ENCODE peak calls at places on chromosomes 16 and 17, in eight cellular contexts. B is stomach; Q is CD8-positive, alpha-beta T cell; Y is CD4-positive, CD25-positive, alpha-beta regulatory T cell; W is pancreas; S is CD4-positive, alpha-beta memory T cell; J is mesenchymal stem cell; H is prostate gland. F is an unnamed sample.

GRCh38 chr17:36544049-36544319 is 735 bp upstream of the GGNBP2 start:
- DNase-seq in W (peak; percentile 43), Q (no peak), H (peak; percentile 36), B (peak; percentile 47), J (peak; percentile 78), S (no peak), Y (no peak), F (no peak)

GRCh38 chr16:13926507-13926906 is 6.6 kb downstream of the ERCC4 start:
- DNase-seq in Q (no peak), H (no peak), S (no peak), W (no peak), B (no peak), Y (no peak), J (no peak), F (no peak)

GRCh38 chr17:42246515-42246914 is 29.7 kb downstream of the STAT5B start:
- DNase-seq in W (peak; percentile 56), Q (no peak), S (peak; percentile 20), J (peak; percentile 46), Y (no peak), H (no peak), B (no peak), F (no peak)

GRCh38 chr16:66996324-66996982 is 8.1 kb downstream of the CES4A start:
- DNase-seq in W (peak; percentile 82), Q (no peak), B (peak; percentile 49), S (no peak), Y (no peak), H (peak; percentile 81), J (peak; percentile 72), F (no peak)

GRCh38 chr17:45123930-45124796 is 8.2 kb downstream of the PLCD3 start:
- DNase-seq in Y (no peak), S (no peak), Q (no peak), W (no peak), J (peak; percentile 94), B (peak; percentile 65), H (no peak), F (no peak)

GRCh38 chr16:55559233-55559632 is 7.3 kb upstream of the CAPNS2 start:
- DNase-seq in B (no peak), J (peak; percentile 49), Y (no peak), S (no peak), W (no peak), H (peak; percentile 63), Q (no peak), F (no peak)

GRCh38 chr16:88686062-88686438 is 257 bp downstream of the SNAI3 start:
- DNase-seq in H (no peak), B (peak; percentile 59), J (peak; percentile 10), W (no peak), S (no peak), Q (no peak), Y (no peak), F (no peak)

GRCh38 chr16:73713817-73714495 is 582.7 kb upstream of the PSMD7 start:
- DNase-seq in B (no peak), W (peak; percentile 14), S (no peak), J (no peak), Y (no peak), Q (no peak), H (no peak), F (peak; percentile 8)

GRCh38 chr17:8001976-8002645 is at the start of gene GUCY2D:
- DNase-seq in W (no peak), Q (no peak), H (no peak), S (no peak), J (no peak), B (no peak), Y (no peak), F (no peak)

GRCh38 chr17:8004899-8005298 is 2.5 kb downstream of the GUCY2D start:
- DNase-seq in Y (no peak), J (peak; percentile 33), H (no peak), Q (no peak), S (no peak), W (no peak), B (no peak), F (no peak)

GRCh38 chr17:8005357-8005756 is 2.9 kb downstream of the GUCY2D start:
- DNase-seq in Q (no peak), H (no peak), B (no peak), W (no peak), J (no peak), Y (no peak), S (no peak), F (no peak)

GRCh38 chr17:8003594-8004181 is 1.3 kb downstream of the GUCY2D start:
- DNase-seq in Q (no peak), J (no peak), B (no peak), W (no peak), Y (no peak), S (no peak), H (no peak), F (no peak)

DNA sequence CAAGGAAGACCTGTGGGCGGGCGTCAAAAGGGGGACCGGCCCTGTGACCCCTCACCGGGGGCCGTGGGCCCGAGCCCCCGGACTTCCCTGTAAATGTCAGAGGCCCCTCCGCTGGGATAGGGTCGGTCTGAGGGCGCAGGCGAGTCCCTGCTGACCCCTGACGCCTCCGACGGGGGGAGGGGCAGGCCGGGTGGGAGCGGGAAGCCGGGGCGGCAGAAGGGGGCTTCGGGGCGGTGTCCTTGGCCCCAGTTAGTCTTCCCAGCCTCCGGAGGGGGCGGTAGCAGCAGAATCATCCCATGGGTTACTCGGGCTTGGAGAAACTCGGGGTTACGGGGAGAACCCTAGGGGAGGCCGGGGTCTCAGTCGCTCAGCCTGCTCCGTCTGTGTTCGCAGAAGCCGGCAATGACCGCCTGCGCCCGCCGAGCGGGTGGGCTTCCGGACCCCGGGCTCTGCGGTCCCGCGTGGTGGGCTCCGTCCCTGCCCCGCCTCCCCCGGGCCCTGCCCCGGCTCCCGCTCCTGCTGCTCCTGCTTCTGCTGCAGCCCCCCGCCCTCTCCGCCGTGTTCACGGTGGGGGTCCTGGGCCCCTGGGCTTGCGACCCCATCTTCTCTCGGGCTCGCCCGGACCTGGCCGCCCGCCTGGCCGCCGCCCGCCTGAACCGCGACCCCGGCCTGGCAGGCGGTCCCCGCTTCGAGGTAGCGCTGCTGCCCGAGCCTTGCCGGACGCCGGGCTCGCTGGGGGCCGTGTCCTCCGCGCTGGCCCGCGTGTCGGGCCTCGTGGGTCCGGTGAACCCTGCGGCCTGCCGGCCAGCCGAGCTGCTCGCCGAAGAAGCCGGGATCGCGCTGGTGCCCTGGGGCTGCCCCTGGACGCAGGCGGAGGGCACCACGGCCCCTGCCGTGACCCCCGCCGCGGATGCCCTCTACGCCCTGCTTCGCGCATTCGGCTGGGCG is 505 bp downstream of the GUCY2D start:
- DNase-seq in Y (no peak), H (no peak), B (no peak), W (no peak), Q (no peak), J (no peak), S (no peak), F (no peak)
- H3K4me3 ChIP-seq in Y (no peak overlapping the region), H (peak overlapping the region; percentile 26), B (peak overlapping the region; percentile 33), W (peak overlapping the region; percentile 18), Q (no peak overlapping the region), J (no peak overlapping the region), S (no peak overlapping the region), F (no peak overlapping the region)

GRCh38 chr16:86498155-86498651 is 12.1 kb upstream of the FOXF1 start:
- DNase-seq in B (no peak), J (peak; percentile 78), S (no peak), Y (no peak), W (no peak), H (no peak), Q (no peak), F (no peak)

GRCh38 chr16:86499889-86500707 is 10.2 kb upstream of the FOXF1 start:
- DNase-seq in Y (no peak), S (no peak), W (no peak), Q (no peak), J (peak; percentile 75), H (no peak), B (no peak), F (no peak)

GRCh38 chr16:86496929-86497381 is 13.4 kb upstream of the FOXF1 start:
- DNase-seq in Q (no peak), B (no peak), J (no peak), S (no peak), W (no peak), H (no peak), Y (no peak), F (no peak)

GRCh38 chr16:86497551-86498021 is 12.7 kb upstream of the FOXF1 start:
- DNase-seq in J (peak; percentile 53), B (no peak), Q (no peak), W (no peak), H (no peak), S (no peak), Y (no peak), F (no peak)

DNA sequence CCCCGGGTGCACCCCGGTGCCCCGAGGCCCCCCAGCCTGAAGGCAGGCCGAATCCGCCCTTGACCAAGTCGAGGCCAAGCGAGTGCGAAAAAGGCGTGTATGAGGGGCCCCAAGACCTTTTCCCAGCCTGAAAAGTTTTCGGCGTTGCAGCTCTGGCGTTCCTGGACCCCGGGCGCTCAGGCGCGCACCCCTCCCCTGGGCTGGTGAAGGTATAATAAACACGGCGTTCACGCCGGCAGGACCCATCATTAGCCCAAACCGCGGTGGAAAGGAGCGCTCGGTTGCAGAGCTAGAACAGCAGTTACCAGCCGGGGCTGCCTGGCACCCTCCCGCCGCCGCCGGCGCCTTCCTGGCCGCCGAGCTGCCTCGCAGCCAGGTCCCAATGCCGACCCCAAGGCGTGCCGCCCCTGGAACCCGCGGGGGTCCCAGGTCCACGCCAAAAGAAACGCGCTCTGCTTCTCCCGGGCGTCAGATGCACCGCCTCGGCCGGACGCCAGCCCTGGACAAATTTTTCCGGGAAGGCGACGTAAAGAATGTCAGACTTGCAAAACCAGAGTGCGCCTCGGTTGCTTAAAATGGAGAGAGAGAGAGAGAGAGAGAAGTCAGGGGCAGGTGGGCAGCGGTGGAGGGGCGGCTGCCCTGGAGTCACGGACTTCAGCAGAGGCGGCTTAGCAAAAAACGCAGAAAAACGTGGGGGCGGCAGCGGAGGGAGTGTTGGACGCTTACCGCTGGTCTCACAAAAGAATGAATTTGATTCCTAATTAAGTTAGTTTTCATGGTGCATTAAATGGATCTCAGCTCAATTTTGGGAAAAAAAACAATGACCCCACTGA is 11.4 kb upstream of the FOXF1 start:
- DNase-seq in B (no peak), S (no peak), Q (no peak), Y (no peak), W (no peak), H (no peak), J (peak; percentile 59), F (no peak)
- H3K4me3 ChIP-seq in B (peak overlapping the region; percentile 31), S (no peak overlapping the region), Q (no peak overlapping the region), Y (no peak overlapping the region), W (no peak overlapping the region), H (peak overlapping the region; percentile 17), J (no peak overlapping the region), F (no peak overlapping the region)

GRCh38 chr17:48594412-48595106 is 980 bp upstream of the HOXB5 start:
- DNase-seq in S (no peak), J (peak; percentile 81), W (no peak), H (no peak), Y (no peak), B (no peak), Q (no peak), F (no peak)

GRCh38 chr17:48592592-48592991 is 987 bp downstream of the HOXB5 start:
- DNase-seq in J (no peak), Q (no peak), S (no peak), H (no peak), W (no peak), B (no peak), Y (no peak), F (no peak)

GRCh38 chr17:48593126-48593829 is at the start of gene HOXB5:
- DNase-seq in H (no peak), S (no peak), B (no peak), Q (no peak), W (no peak), J (no peak), Y (no peak), F (no peak)

GRCh38 chr17:48595107-48595999 is 1.8 kb upstream of the HOXB5 start:
- DNase-seq in H (no peak), Q (no peak), Y (no peak), J (peak; percentile 72), W (no peak), B (no peak), S (no peak), F (no peak)

DNA sequence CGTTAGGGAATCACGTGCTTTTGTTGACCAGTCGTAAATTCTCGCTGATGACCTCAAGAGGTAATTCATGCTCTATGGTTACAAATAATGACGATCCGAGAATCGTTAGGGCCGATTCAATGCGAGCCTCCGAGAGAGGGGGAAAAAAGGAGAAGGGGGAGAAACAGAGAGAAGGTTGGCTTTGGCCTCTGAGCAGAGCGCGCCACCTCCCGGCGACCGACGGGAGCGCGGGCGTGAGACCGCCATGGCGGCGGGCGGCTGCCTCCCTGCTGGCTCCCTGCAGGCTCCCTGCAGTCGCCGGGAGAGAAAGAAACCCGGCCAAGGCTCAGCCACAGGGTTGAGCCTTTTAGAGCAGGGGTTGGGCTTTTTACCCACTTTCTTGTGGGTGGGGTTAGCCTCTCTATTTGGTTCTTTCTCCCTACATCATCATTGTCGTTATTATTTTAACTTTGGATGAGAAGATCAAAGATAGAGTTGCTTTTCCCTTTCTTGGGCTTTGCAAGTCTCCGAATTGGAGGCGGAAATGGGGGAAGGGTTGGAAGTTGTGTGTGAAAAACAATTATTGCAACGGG is 347 bp upstream of the HOXB5 start:
- DNase-seq in J (peak; percentile 98), H (peak; percentile 20), Y (peak; percentile 71), W (peak; percentile 74), S (peak; percentile 82), Q (peak; percentile 73), B (peak; percentile 74), F (peak; percentile 57)
- H3K4me3 ChIP-seq in J (no peak overlapping the region), H (no peak overlapping the region), Y (peak overlapping the region; percentile 70), W (peak overlapping the region; percentile 7), S (peak overlapping the region; percentile 30), Q (no peak overlapping the region), B (peak overlapping the region; percentile 50), F (peak overlapping the region; percentile 49)

DNA sequence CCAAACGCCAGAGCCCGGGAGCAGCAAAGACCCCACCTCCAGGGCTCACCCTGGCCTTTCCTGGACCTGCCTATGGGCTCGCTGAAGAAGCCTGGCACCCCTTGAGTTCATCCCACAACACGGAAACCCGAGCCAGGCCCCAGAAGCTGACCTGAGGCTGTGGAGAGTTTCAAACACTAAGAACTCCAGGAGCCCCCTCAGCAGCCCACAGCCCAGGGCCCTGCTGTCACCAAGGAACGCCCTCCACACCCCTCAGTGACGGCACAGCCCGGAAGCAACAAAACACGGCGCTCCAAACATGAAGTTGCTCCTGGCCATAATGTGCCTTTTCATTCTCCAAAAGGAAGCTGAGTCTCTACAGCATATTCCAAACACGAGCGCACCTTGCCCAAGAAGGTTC is 9.2 kb downstream of the SLC38A10 start:
- DNase-seq in J (no peak), W (no peak), B (no peak), Y (no peak), Q (no peak), S (no peak), H (no peak), F (no peak)
- H3K4me3 ChIP-seq in J (no peak overlapping the region), W (no peak overlapping the region), B (peak overlapping the region; percentile 26), Y (peak overlapping the region; percentile 68), Q (peak overlapping the region; percentile 63), S (peak overlapping the region; percentile 62), H (no peak overlapping the region), F (peak overlapping the region; percentile 5)